ENCODE peak calls at places on chromosomes 1 and 21, in nine cellular contexts. One of them, this sample, is unnamed.

GRCh38 chr21:42830456-42831455 is 48.6 kb downstream of the WDR4 start:
- DNase-seq in nucleus accumbens: no peak
- DNase-seq in pancreas: peak
- DNase-seq in NCI-H774: no peak
- DNase-seq in HFFc6: no peak
- DNase-seq in DMS153: no peak
- DNase-seq in kidney: peak
- DNase-seq in NCI-H1694 treated with DMSO at 0.1 percent for 48 hours: no peak
- DNase-seq in stimulated activated CD4-positive, alpha-beta T cell treated with anti-CD3 and anti-CD28 coated beads, Interleukin-1b, Interleukin-23, amount 100 ng/mL, for 4 hours: no peak
- DNase-seq in this sample: no peak

GRCh38 chr1:101065575-101065974 is 40.0 kb upstream of the DPH5 start:
- DNase-seq in nucleus accumbens: no peak
- DNase-seq in pancreas: no peak
- DNase-seq in NCI-H774: no peak
- DNase-seq in HFFc6: no peak
- DNase-seq in DMS153: no peak
- DNase-seq in kidney: no peak
- DNase-seq in NCI-H1694 treated with DMSO at 0.1 percent for 48 hours: no peak
- DNase-seq in stimulated activated CD4-positive, alpha-beta T cell treated with anti-CD3 and anti-CD28 coated beads, Interleukin-1b, Interleukin-23, amount 100 ng/mL, for 4 hours: no peak
- DNase-seq in this sample: no peak

GRCh38 chr1:92754000-92754787 is 30.7 kb downstream of the EVI5 start:
- DNase-seq in nucleus accumbens: no peak
- DNase-seq in pancreas: no peak
- DNase-seq in NCI-H774: no peak
- DNase-seq in HFFc6: peak
- DNase-seq in DMS153: no peak
- DNase-seq in kidney: no peak
- DNase-seq in NCI-H1694 treated with DMSO at 0.1 percent for 48 hours: no peak
- DNase-seq in stimulated activated CD4-positive, alpha-beta T cell treated with anti-CD3 and anti-CD28 coated beads, Interleukin-1b, Interleukin-23, amount 100 ng/mL, for 4 hours: no peak
- DNase-seq in this sample: no peak

GRCh38 chr1:203038217-203038741 is 12.0 kb downstream of the PPFIA4 start:
- DNase-seq in nucleus accumbens: peak
- DNase-seq in pancreas: peak
- DNase-seq in NCI-H774: no peak
- DNase-seq in HFFc6: peak
- DNase-seq in DMS153: no peak
- DNase-seq in kidney: peak
- DNase-seq in NCI-H1694 treated with DMSO at 0.1 percent for 48 hours: peak
- DNase-seq in stimulated activated CD4-positive, alpha-beta T cell treated with anti-CD3 and anti-CD28 coated beads, Interleukin-1b, Interleukin-23, amount 100 ng/mL, for 4 hours: no peak
- DNase-seq in this sample: no peak

GRCh38 chr1:51266791-51267190 is 30.7 kb downstream of the RNF11 start:
- DNase-seq in nucleus accumbens: no peak
- DNase-seq in pancreas: no peak
- DNase-seq in NCI-H774: no peak
- DNase-seq in HFFc6: no peak
- DNase-seq in DMS153: no peak
- DNase-seq in kidney: no peak
- DNase-seq in NCI-H1694 treated with DMSO at 0.1 percent for 48 hours: no peak
- DNase-seq in stimulated activated CD4-positive, alpha-beta T cell treated with anti-CD3 and anti-CD28 coated beads, Interleukin-1b, Interleukin-23, amount 100 ng/mL, for 4 hours: no peak
- DNase-seq in this sample: no peak

GRCh38 chr1:94884101-94884875 is 42.6 kb downstream of the CNN3 start:
- DNase-seq in nucleus accumbens: peak
- DNase-seq in pancreas: peak
- DNase-seq in NCI-H774: no peak
- DNase-seq in HFFc6: peak
- DNase-seq in DMS153: peak
- DNase-seq in kidney: peak
- DNase-seq in NCI-H1694 treated with DMSO at 0.1 percent for 48 hours: no peak
- DNase-seq in stimulated activated CD4-positive, alpha-beta T cell treated with anti-CD3 and anti-CD28 coated beads, Interleukin-1b, Interleukin-23, amount 100 ng/mL, for 4 hours: no peak
- DNase-seq in this sample: no peak

GRCh38 chr1:41353744-41354143 is 7.5 kb upstream of the FOXO6 start:
- DNase-seq in nucleus accumbens: no peak
- DNase-seq in pancreas: no peak
- DNase-seq in NCI-H774: no peak
- DNase-seq in HFFc6: peak
- DNase-seq in DMS153: no peak
- DNase-seq in kidney: no peak
- DNase-seq in NCI-H1694 treated with DMSO at 0.1 percent for 48 hours: no peak
- DNase-seq in stimulated activated CD4-positive, alpha-beta T cell treated with anti-CD3 and anti-CD28 coated beads, Interleukin-1b, Interleukin-23, amount 100 ng/mL, for 4 hours: no peak
- DNase-seq in this sample: no peak

GRCh38 chr1:211928993-211929637 is 98.6 kb upstream of the LPGAT1 start:
- DNase-seq in nucleus accumbens: no peak
- DNase-seq in pancreas: no peak
- DNase-seq in NCI-H774: peak
- DNase-seq in HFFc6: no peak
- DNase-seq in DMS153: peak
- DNase-seq in kidney: no peak
- DNase-seq in NCI-H1694 treated with DMSO at 0.1 percent for 48 hours: no peak
- DNase-seq in stimulated activated CD4-positive, alpha-beta T cell treated with anti-CD3 and anti-CD28 coated beads, Interleukin-1b, Interleukin-23, amount 100 ng/mL, for 4 hours: no peak
- DNase-seq in this sample: no peak

GRCh38 chr1:2073382-2074230 is 23.4 kb downstream of the PRKCZ start:
- DNase-seq in nucleus accumbens: peak
- DNase-seq in pancreas: no peak
- DNase-seq in NCI-H774: no peak
- DNase-seq in HFFc6: peak
- DNase-seq in DMS153: no peak
- DNase-seq in kidney: peak
- DNase-seq in NCI-H1694 treated with DMSO at 0.1 percent for 48 hours: peak
- DNase-seq in stimulated activated CD4-positive, alpha-beta T cell treated with anti-CD3 and anti-CD28 coated beads, Interleukin-1b, Interleukin-23, amount 100 ng/mL, for 4 hours: no peak
- DNase-seq in this sample: no peak

GRCh38 chr1:67771776-67772175 is 61.5 kb downstream of the GNG12 start:
- DNase-seq in nucleus accumbens: no peak
- DNase-seq in pancreas: no peak
- DNase-seq in NCI-H774: no peak
- DNase-seq in HFFc6: no peak
- DNase-seq in DMS153: no peak
- DNase-seq in kidney: no peak
- DNase-seq in NCI-H1694 treated with DMSO at 0.1 percent for 48 hours: no peak
- DNase-seq in stimulated activated CD4-positive, alpha-beta T cell treated with anti-CD3 and anti-CD28 coated beads, Interleukin-1b, Interleukin-23, amount 100 ng/mL, for 4 hours: no peak
- DNase-seq in this sample: peak

GRCh38 chr1:17355898-17356297 is 16.1 kb upstream of the PADI6 start:
- DNase-seq in nucleus accumbens: no peak
- DNase-seq in pancreas: no peak
- DNase-seq in NCI-H774: no peak
- DNase-seq in HFFc6: no peak
- DNase-seq in DMS153: no peak
- DNase-seq in kidney: no peak
- DNase-seq in NCI-H1694 treated with DMSO at 0.1 percent for 48 hours: no peak
- DNase-seq in stimulated activated CD4-positive, alpha-beta T cell treated with anti-CD3 and anti-CD28 coated beads, Interleukin-1b, Interleukin-23, amount 100 ng/mL, for 4 hours: no peak
- DNase-seq in this sample: no peak

GRCh38 chr1:91578320-91579109 is 77.9 kb downstream of the CDC7 start:
- DNase-seq in nucleus accumbens: no peak
- DNase-seq in pancreas: no peak
- DNase-seq in NCI-H774: no peak
- DNase-seq in HFFc6: peak
- DNase-seq in DMS153: no peak
- DNase-seq in kidney: no peak
- DNase-seq in NCI-H1694 treated with DMSO at 0.1 percent for 48 hours: no peak
- DNase-seq in stimulated activated CD4-positive, alpha-beta T cell treated with anti-CD3 and anti-CD28 coated beads, Interleukin-1b, Interleukin-23, amount 100 ng/mL, for 4 hours: no peak
- DNase-seq in this sample: no peak

GRCh38 chr1:232793944-232794343 is 11.3 kb upstream of the MAP10 start:
- DNase-seq in nucleus accumbens: no peak
- DNase-seq in pancreas: no peak
- DNase-seq in NCI-H774: peak
- DNase-seq in HFFc6: no peak
- DNase-seq in DMS153: peak
- DNase-seq in kidney: no peak
- DNase-seq in NCI-H1694 treated with DMSO at 0.1 percent for 48 hours: no peak
- DNase-seq in stimulated activated CD4-positive, alpha-beta T cell treated with anti-CD3 and anti-CD28 coated beads, Interleukin-1b, Interleukin-23, amount 100 ng/mL, for 4 hours: no peak
- DNase-seq in this sample: peak

GRCh38 chr1:200733907-200734306 is 4.8 kb upstream of the CAMSAP2 start:
- DNase-seq in nucleus accumbens: no peak
- DNase-seq in pancreas: no peak
- DNase-seq in NCI-H774: no peak
- DNase-seq in HFFc6: no peak
- DNase-seq in DMS153: no peak
- DNase-seq in kidney: no peak
- DNase-seq in NCI-H1694 treated with DMSO at 0.1 percent for 48 hours: no peak
- DNase-seq in stimulated activated CD4-positive, alpha-beta T cell treated with anti-CD3 and anti-CD28 coated beads, Interleukin-1b, Interleukin-23, amount 100 ng/mL, for 4 hours: no peak
- DNase-seq in this sample: no peak

GRCh38 chr1:54347955-54348699 is 58.1 kb downstream of the SSBP3 start:
- DNase-seq in nucleus accumbens: no peak
- DNase-seq in pancreas: peak
- DNase-seq in NCI-H774: peak
- DNase-seq in HFFc6: no peak
- DNase-seq in DMS153: peak
- DNase-seq in kidney: peak
- DNase-seq in NCI-H1694 treated with DMSO at 0.1 percent for 48 hours: no peak
- DNase-seq in stimulated activated CD4-positive, alpha-beta T cell treated with anti-CD3 and anti-CD28 coated beads, Interleukin-1b, Interleukin-23, amount 100 ng/mL, for 4 hours: no peak
- DNase-seq in this sample: no peak

GRCh38 chr1:210239295-210240155 is 6.9 kb downstream of the SERTAD4 start:
- DNase-seq in nucleus accumbens: peak
- DNase-seq in pancreas: no peak
- DNase-seq in NCI-H774: no peak
- DNase-seq in HFFc6: peak
- DNase-seq in DMS153: peak
- DNase-seq in kidney: no peak
- DNase-seq in NCI-H1694 treated with DMSO at 0.1 percent for 48 hours: peak
- DNase-seq in stimulated activated CD4-positive, alpha-beta T cell treated with anti-CD3 and anti-CD28 coated beads, Interleukin-1b, Interleukin-23, amount 100 ng/mL, for 4 hours: no peak
- DNase-seq in this sample: peak

GRCh38 chr1:49842596-49842995 is 181.2 kb downstream of the AGBL4 start:
- DNase-seq in nucleus accumbens: no peak
- DNase-seq in pancreas: no peak
- DNase-seq in NCI-H774: no peak
- DNase-seq in HFFc6: no peak
- DNase-seq in DMS153: no peak
- DNase-seq in kidney: no peak
- DNase-seq in NCI-H1694 treated with DMSO at 0.1 percent for 48 hours: no peak
- DNase-seq in stimulated activated CD4-positive, alpha-beta T cell treated with anti-CD3 and anti-CD28 coated beads, Interleukin-1b, Interleukin-23, amount 100 ng/mL, for 4 hours: no peak
- DNase-seq in this sample: no peak

GRCh38 chr1:31583995-31584868 is 7.9 kb downstream of the TINAGL1 start:
- DNase-seq in nucleus accumbens: peak
- DNase-seq in pancreas: peak
- DNase-seq in NCI-H774: peak
- DNase-seq in HFFc6: no peak
- DNase-seq in DMS153: peak
- DNase-seq in kidney: peak
- DNase-seq in NCI-H1694 treated with DMSO at 0.1 percent for 48 hours: no peak
- DNase-seq in stimulated activated CD4-positive, alpha-beta T cell treated with anti-CD3 and anti-CD28 coated beads, Interleukin-1b, Interleukin-23, amount 100 ng/mL, for 4 hours: no peak
- DNase-seq in this sample: peak

GRCh38 chr1:201190624-201191051 is at the start of gene IGFN1:
- DNase-seq in nucleus accumbens: no peak
- DNase-seq in pancreas: no peak
- DNase-seq in NCI-H774: peak
- DNase-seq in HFFc6: no peak
- DNase-seq in DMS153: peak
- DNase-seq in kidney: peak
- DNase-seq in NCI-H1694 treated with DMSO at 0.1 percent for 48 hours: no peak
- DNase-seq in stimulated activated CD4-positive, alpha-beta T cell treated with anti-CD3 and anti-CD28 coated beads, Interleukin-1b, Interleukin-23, amount 100 ng/mL, for 4 hours: no peak
- DNase-seq in this sample: no peak

GRCh38 chr1:40699787-40700186 is 8.3 kb downstream of the NFYC start:
- DNase-seq in nucleus accumbens: no peak
- DNase-seq in pancreas: no peak
- DNase-seq in NCI-H774: no peak
- DNase-seq in HFFc6: no peak
- DNase-seq in DMS153: no peak
- DNase-seq in kidney: no peak
- DNase-seq in NCI-H1694 treated with DMSO at 0.1 percent for 48 hours: no peak
- DNase-seq in stimulated activated CD4-positive, alpha-beta T cell treated with anti-CD3 and anti-CD28 coated beads, Interleukin-1b, Interleukin-23, amount 100 ng/mL, for 4 hours: no peak
- DNase-seq in this sample: no peak

GRCh38 chr1:39153684-39154083 is 50.8 kb upstream of the MACF1 start:
- DNase-seq in nucleus accumbens: no peak
- DNase-seq in pancreas: no peak
- DNase-seq in NCI-H774: no peak
- DNase-seq in HFFc6: no peak
- DNase-seq in DMS153: no peak
- DNase-seq in kidney: no peak
- DNase-seq in NCI-H1694 treated with DMSO at 0.1 percent for 48 hours: no peak
- DNase-seq in stimulated activated CD4-positive, alpha-beta T cell treated with anti-CD3 and anti-CD28 coated beads, Interleukin-1b, Interleukin-23, amount 100 ng/mL, for 4 hours: no peak
- DNase-seq in this sample: no peak

GRCh38 chr1:10122926-10123325 is 87.4 kb upstream of the KIF1B start:
- DNase-seq in nucleus accumbens: no peak
- DNase-seq in pancreas: no peak
- DNase-seq in NCI-H774: no peak
- DNase-seq in HFFc6: peak
- DNase-seq in DMS153: no peak
- DNase-seq in kidney: no peak
- DNase-seq in NCI-H1694 treated with DMSO at 0.1 percent for 48 hours: no peak
- DNase-seq in stimulated activated CD4-positive, alpha-beta T cell treated with anti-CD3 and anti-CD28 coated beads, Interleukin-1b, Interleukin-23, amount 100 ng/mL, for 4 hours: no peak
- DNase-seq in this sample: peak

GRCh38 chr1:224080082-224080774 is 33.7 kb upstream of the FBXO28 start:
- DNase-seq in nucleus accumbens: no peak
- DNase-seq in pancreas: no peak
- DNase-seq in NCI-H774: no peak
- DNase-seq in HFFc6: peak
- DNase-seq in DMS153: peak
- DNase-seq in kidney: no peak
- DNase-seq in NCI-H1694 treated with DMSO at 0.1 percent for 48 hours: no peak
- DNase-seq in stimulated activated CD4-positive, alpha-beta T cell treated with anti-CD3 and anti-CD28 coated beads, Interleukin-1b, Interleukin-23, amount 100 ng/mL, for 4 hours: no peak
- DNase-seq in this sample: peak

GRCh38 chr1:65174585-65174984 is 26.6 kb downstream of the AK4 start:
- DNase-seq in nucleus accumbens: no peak
- DNase-seq in pancreas: no peak
- DNase-seq in NCI-H774: no peak
- DNase-seq in HFFc6: peak
- DNase-seq in DMS153: no peak
- DNase-seq in kidney: no peak
- DNase-seq in NCI-H1694 treated with DMSO at 0.1 percent for 48 hours: peak
- DNase-seq in stimulated activated CD4-positive, alpha-beta T cell treated with anti-CD3 and anti-CD28 coated beads, Interleukin-1b, Interleukin-23, amount 100 ng/mL, for 4 hours: no peak
- DNase-seq in this sample: no peak

GRCh38 chr1:81812712-81813111 is 12.0 kb downstream of the ADGRL2 start:
- DNase-seq in nucleus accumbens: no peak
- DNase-seq in pancreas: no peak
- DNase-seq in NCI-H774: no peak
- DNase-seq in HFFc6: no peak
- DNase-seq in DMS153: no peak
- DNase-seq in kidney: no peak
- DNase-seq in NCI-H1694 treated with DMSO at 0.1 percent for 48 hours: no peak
- DNase-seq in stimulated activated CD4-positive, alpha-beta T cell treated with anti-CD3 and anti-CD28 coated beads, Interleukin-1b, Interleukin-23, amount 100 ng/mL, for 4 hours: no peak
- DNase-seq in this sample: peak

GRCh38 chr1:75438355-75438754 is 172.6 kb downstream of the SLC44A5 start:
- DNase-seq in nucleus accumbens: no peak
- DNase-seq in pancreas: no peak
- DNase-seq in NCI-H774: no peak
- DNase-seq in HFFc6: no peak
- DNase-seq in DMS153: peak
- DNase-seq in kidney: no peak
- DNase-seq in NCI-H1694 treated with DMSO at 0.1 percent for 48 hours: no peak
- DNase-seq in stimulated activated CD4-positive, alpha-beta T cell treated with anti-CD3 and anti-CD28 coated beads, Interleukin-1b, Interleukin-23, amount 100 ng/mL, for 4 hours: no peak
- DNase-seq in this sample: no peak

GRCh38 chr1:94776474-94776873 is 43.7 kb upstream of the SLC44A3 start:
- DNase-seq in nucleus accumbens: no peak
- DNase-seq in pancreas: no peak
- DNase-seq in NCI-H774: no peak
- DNase-seq in HFFc6: no peak
- DNase-seq in DMS153: no peak
- DNase-seq in kidney: no peak
- DNase-seq in NCI-H1694 treated with DMSO at 0.1 percent for 48 hours: no peak
- DNase-seq in stimulated activated CD4-positive, alpha-beta T cell treated with anti-CD3 and anti-CD28 coated beads, Interleukin-1b, Interleukin-23, amount 100 ng/mL, for 4 hours: no peak
- DNase-seq in this sample: no peak

GRCh38 chr1:228101994-228102790 is 933 bp downstream of the C1orf35 start:
- DNase-seq in nucleus accumbens: no peak
- DNase-seq in pancreas: peak
- DNase-seq in NCI-H774: no peak
- DNase-seq in HFFc6: no peak
- DNase-seq in DMS153: no peak
- DNase-seq in kidney: peak
- DNase-seq in NCI-H1694 treated with DMSO at 0.1 percent for 48 hours: peak
- DNase-seq in stimulated activated CD4-positive, alpha-beta T cell treated with anti-CD3 and anti-CD28 coated beads, Interleukin-1b, Interleukin-23, amount 100 ng/mL, for 4 hours: peak
- DNase-seq in this sample: peak

GRCh38 chr1:975896-976683 is 5.8 kb downstream of the PERM1 start:
- DNase-seq in nucleus accumbens: no peak
- DNase-seq in pancreas: peak
- DNase-seq in NCI-H774: no peak
- DNase-seq in HFFc6: peak
- DNase-seq in DMS153: peak
- DNase-seq in kidney: no peak
- DNase-seq in NCI-H1694 treated with DMSO at 0.1 percent for 48 hours: no peak
- DNase-seq in stimulated activated CD4-positive, alpha-beta T cell treated with anti-CD3 and anti-CD28 coated beads, Interleukin-1b, Interleukin-23, amount 100 ng/mL, for 4 hours: peak
- DNase-seq in this sample: no peak

GRCh38 chr21:41965045-41965444 is 11.2 kb upstream of the C2CD2 start:
- DNase-seq in nucleus accumbens: no peak
- DNase-seq in pancreas: no peak
- DNase-seq in NCI-H774: no peak
- DNase-seq in HFFc6: no peak
- DNase-seq in DMS153: no peak
- DNase-seq in kidney: no peak
- DNase-seq in NCI-H1694 treated with DMSO at 0.1 percent for 48 hours: no peak
- DNase-seq in stimulated activated CD4-positive, alpha-beta T cell treated with anti-CD3 and anti-CD28 coated beads, Interleukin-1b, Interleukin-23, amount 100 ng/mL, for 4 hours: no peak
- DNase-seq in this sample: no peak

GRCh38 chr1:37071829-37072228 is 37.5 kb upstream of the GRIK3 start:
- DNase-seq in nucleus accumbens: no peak
- DNase-seq in pancreas: no peak
- DNase-seq in NCI-H774: no peak
- DNase-seq in HFFc6: no peak
- DNase-seq in DMS153: no peak
- DNase-seq in kidney: no peak
- DNase-seq in NCI-H1694 treated with DMSO at 0.1 percent for 48 hours: no peak
- DNase-seq in stimulated activated CD4-positive, alpha-beta T cell treated with anti-CD3 and anti-CD28 coated beads, Interleukin-1b, Interleukin-23, amount 100 ng/mL, for 4 hours: no peak
- DNase-seq in this sample: no peak